ENCODE peak calls at places on chromosome 4, in ten cellular contexts. R is IMR-90, F is neural progenitor cell, B is fibroblast of lung, G is trophoblast cell, T is endodermal cell, X is MM.1S, L is mesendoderm, A is adipocyte, U is NT2/D1. S is an unnamed sample.
A peak's percentile ranks its signal among the peaks of the same experiment; 100 is the strongest.

GRCh38 chr4:7766086-7766485 is 173.6 kb downstream of the AFAP1 start:
- DNase-seq in R (no peak), F (no peak), B (no peak), G (no peak), T (no peak), X (no peak), L (no peak), A (no peak), U (no peak), S (no peak)

GRCh38 chr4:172270421-172270820 is 457.2 kb downstream of the GALNTL6 start:
- DNase-seq in R (no peak), F (no peak), B (no peak), G (peak; percentile 2), T (no peak), X (no peak), L (no peak), A (peak; percentile 2), U (no peak), S (peak; percentile 24)

GRCh38 chr4:1990348-1990645 is 18.5 kb downstream of the NELFA start:
- DNase-seq in R (no peak), F (no peak), B (no peak), G (no peak), T (no peak), X (no peak), L (no peak), A (no peak), U (no peak), S (no peak)

GRCh38 chr4:32290102-32290501 is 1569.9 kb downstream of the PCDH7 start:
- DNase-seq in R (no peak), F (no peak), B (no peak), G (no peak), T (no peak), X (no peak), L (no peak), A (no peak), U (no peak), S (no peak)

GRCh38 chr4:472881-473574 is 25.9 kb downstream of the ZNF721 start:
- DNase-seq in R (peak; percentile 0), F (peak; percentile 40), B (peak; percentile 27), G (peak; percentile 1), T (no peak), X (no peak), L (peak; percentile 22), A (peak; percentile 42), U (peak; percentile 9), S (peak; percentile 11)

GRCh38 chr4:84870398-84871163 is 95.9 kb downstream of the WDFY3 start:
- DNase-seq in R (peak; percentile 76), F (peak; percentile 13), B (peak; percentile 91), G (peak; percentile 79), T (peak; percentile 88), X (no peak), L (peak; percentile 99), A (peak; percentile 64), U (peak; percentile 70), S (peak; percentile 44)

GRCh38 chr4:151624606-151625565 is 135.9 kb downstream of the GATB start:
- DNase-seq in R (no peak), F (no peak), B (no peak), G (peak; percentile 21), T (no peak), X (no peak), L (no peak), A (no peak), U (no peak), S (no peak)

GRCh38 chr4:120843840-120844527 is 78.5 kb downstream of the PRDM5 start:
- DNase-seq in R (no peak), F (peak; percentile 54), B (no peak), G (no peak), T (peak; percentile 78), X (no peak), L (peak; percentile 62), A (no peak), U (no peak), S (no peak)

GRCh38 chr4:90419124-90419711 is 292.0 kb downstream of the CCSER1 start:
- DNase-seq in R (peak; percentile 37), F (peak; percentile 46), B (peak; percentile 31), G (peak; percentile 63), T (no peak), X (peak; percentile 43), L (peak; percentile 69), A (peak; percentile 57), U (peak; percentile 5), S (peak; percentile 38)

GRCh38 chr4:54668031-54668611 is 10.4 kb downstream of the KIT start:
- DNase-seq in R (no peak), F (peak; percentile 36), B (no peak), G (no peak), T (peak; percentile 56), X (no peak), L (peak; percentile 84), A (no peak), U (no peak), S (no peak)

GRCh38 chr4:8419222-8420041 is 21.1 kb downstream of the ACOX3 start:
- DNase-seq in R (peak; percentile 57), F (no peak), B (peak; percentile 65), G (peak; percentile 56), T (no peak), X (no peak), L (no peak), A (peak; percentile 27), U (no peak), S (no peak)

GRCh38 chr4:105399535-105400161 is 74.2 kb downstream of the PPA2 start:
- DNase-seq in R (peak; percentile 91), F (no peak), B (peak; percentile 89), G (peak; percentile 63), T (no peak), X (no peak), L (no peak), A (peak; percentile 81), U (no peak), S (peak; percentile 86)

GRCh38 chr4:121822796-121823504 is 733 bp downstream of the CCNA2 start:
- DNase-seq in R (no peak), F (peak; percentile 52), B (peak; percentile 37), G (peak; percentile 64), T (peak; percentile 74), X (peak; percentile 67), L (peak; percentile 79), A (peak; percentile 50), U (no peak), S (peak; percentile 10)

GRCh38 chr4:15198070-15198727 is 195.9 kb downstream of the CPEB2 start:
- DNase-seq in R (peak; percentile 5), F (no peak), B (peak; percentile 22), G (no peak), T (peak; percentile 65), X (no peak), L (peak; percentile 45), A (peak; percentile 13), U (peak; percentile 59), S (no peak)

GRCh38 chr4:87920478-87920877 is 55.0 kb upstream of the SPP1 start:
- DNase-seq in R (no peak), F (no peak), B (no peak), G (no peak), T (no peak), X (no peak), L (no peak), A (no peak), U (peak; percentile 6), S (no peak)

GRCh38 chr4:3219761-3220481 is 29.0 kb upstream of the MSANTD1 start:
- DNase-seq in R (no peak), F (no peak), B (no peak), G (no peak), T (no peak), X (no peak), L (no peak), A (no peak), U (no peak), S (no peak)

GRCh38 chr4:3221996-3222395 is 27.0 kb upstream of the MSANTD1 start:
- DNase-seq in R (no peak), F (no peak), B (no peak), G (no peak), T (no peak), X (no peak), L (no peak), A (no peak), U (no peak), S (no peak)

GRCh38 chr4:3218824-3219760 is 29.9 kb upstream of the MSANTD1 start:
- DNase-seq in R (no peak), F (peak; percentile 63), B (no peak), G (peak; percentile 68), T (no peak), X (no peak), L (no peak), A (no peak), U (no peak), S (no peak)

GRCh38 chr4:3223346-3223745 is 25.6 kb upstream of the MSANTD1 start:
- DNase-seq in R (no peak), F (no peak), B (no peak), G (no peak), T (no peak), X (no peak), L (no peak), A (no peak), U (no peak), S (no peak)

GRCh38 chr4:3220586-3221494 is 28.1 kb upstream of the MSANTD1 start:
- DNase-seq in R (no peak), F (no peak), B (no peak), G (no peak), T (no peak), X (no peak), L (no peak), A (no peak), U (no peak), S (no peak)
- H3K9ac ChIP-seq in R (no peak overlapping the region), F (no peak overlapping the region), B (no peak overlapping the region), G (no peak overlapping the region), T (no peak overlapping the region), X (no peak overlapping the region), L (no peak overlapping the region), A (no peak overlapping the region), U (no peak overlapping the region), S (no peak overlapping the region)

GRCh38 chr4:147836807-147837206 is 104.9 kb downstream of the ARHGAP10 start:
- DNase-seq in R (no peak), F (no peak), B (no peak), G (no peak), T (no peak), X (no peak), L (no peak), A (no peak), U (no peak), S (no peak)
- H3K4me3 ChIP-seq in R (no peak overlapping the region), F (no peak overlapping the region), B (no peak overlapping the region), G (no peak overlapping the region), T (no peak overlapping the region), X (no peak overlapping the region), L (no peak overlapping the region), A (no peak overlapping the region), U (no peak overlapping the region), S (no peak overlapping the region)

GRCh38 chr4:101761405-101761804 is 29.1 kb upstream of the BANK1 start:
- DNase-seq in R (no peak), F (no peak), B (no peak), G (peak; percentile 21), T (no peak), X (no peak), L (peak; percentile 2), A (no peak), U (no peak), S (no peak)
- H3K9ac ChIP-seq in R (no peak overlapping the region), F (no peak overlapping the region), B (no peak overlapping the region), G (no peak overlapping the region), T (no peak overlapping the region), X (no peak overlapping the region), L (no peak overlapping the region), A (peak overlapping the region; percentile 86), U (no peak overlapping the region), S (no peak overlapping the region)

DNA sequence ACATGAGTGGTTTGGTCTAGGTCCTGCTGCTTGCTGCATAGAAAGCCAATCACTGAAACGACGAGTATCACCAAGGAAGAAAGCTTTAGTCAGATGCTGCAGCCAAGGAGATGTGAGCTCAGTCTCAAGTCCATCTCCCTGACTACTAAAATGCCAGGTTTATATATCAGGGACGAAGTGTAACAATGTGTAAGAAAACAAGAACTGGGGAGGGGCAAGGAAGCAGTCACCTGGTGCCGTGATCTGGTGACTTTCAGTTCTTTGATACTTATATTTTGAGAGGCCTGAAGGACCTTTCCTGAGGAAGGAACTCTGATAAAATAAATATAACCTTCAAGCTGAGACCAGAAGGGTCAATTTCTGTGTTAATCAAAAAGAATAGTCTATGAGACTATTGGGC is 19.6 kb upstream of the ABRAXAS1 start:
- DNase-seq in R (no peak), F (no peak), B (no peak), G (no peak), T (no peak), X (no peak), L (no peak), A (no peak), U (no peak), S (no peak)
- H3K4me3 ChIP-seq in R (no peak overlapping the region), F (no peak overlapping the region), B (no peak overlapping the region), G (no peak overlapping the region), T (no peak overlapping the region), X (no peak overlapping the region), L (no peak overlapping the region), A (no peak overlapping the region), U (no peak overlapping the region), S (no peak overlapping the region)

S was measured in mammary epithelial cell.